ENCODE peak calls at places on chromosomes 5 and 9, in ten cellular contexts. M, G, Q, A, R, Y, W, X, E and P are unnamed samples.

GRCh38 chr5:140258016-140258415 is 44.9 kb downstream of the PFDN1 start:
- DNase-seq in M (no peak), G (no peak), Q (no peak), A (no peak), R (peak), Y (peak), W (no peak), X (no peak), E (no peak), P (no peak)

GRCh38 chr5:34699155-34700077 is 43.3 kb downstream of the RAI14 start:
- DNase-seq in M (no peak), G (no peak), Q (no peak), A (no peak), R (no peak), Y (no peak), W (no peak), X (no peak), E (peak), P (no peak)

GRCh38 chr5:98770911-98771322 is 2.5 kb upstream of the RGMB start:
- DNase-seq in M (no peak), G (no peak), Q (no peak), A (no peak), R (no peak), Y (no peak), W (no peak), X (no peak), E (peak), P (no peak)

GRCh38 chr9:35526087-35526801 is 36.3 kb downstream of the RUSC2 start:
- DNase-seq in M (no peak), G (no peak), Q (no peak), A (no peak), R (peak), Y (peak), W (no peak), X (no peak), E (peak), P (no peak)

GRCh38 chr5:142095651-142096330 is 12.8 kb upstream of the NDFIP1 start:
- DNase-seq in M (no peak), G (no peak), Q (no peak), A (no peak), R (peak), Y (no peak), W (no peak), X (no peak), E (peak), P (no peak)

GRCh38 chr5:154971501-154971900 is 30.6 kb downstream of the MRPL22 start:
- DNase-seq in M (no peak), G (no peak), Q (no peak), A (no peak), R (peak), Y (peak), W (no peak), X (no peak), E (no peak), P (no peak)

GRCh38 chr5:89289604-89290003 is 406.6 kb upstream of the MEF2C start:
- DNase-seq in M (no peak), G (no peak), Q (no peak), A (no peak), R (peak), Y (peak), W (no peak), X (no peak), E (no peak), P (peak)

GRCh38 chr5:31847354-31847753 is 208.4 kb downstream of the PDZD2 start:
- DNase-seq in M (no peak), G (no peak), Q (no peak), A (no peak), R (no peak), Y (no peak), W (peak), X (no peak), E (no peak), P (no peak)

GRCh38 chr5:61333351-61334223 is 1.5 kb downstream of the ZSWIM6 start:
- DNase-seq in M (peak), G (no peak), Q (no peak), A (peak), R (peak), Y (no peak), W (peak), X (no peak), E (no peak), P (no peak)

GRCh38 chr5:103519550-103519949 is 43.0 kb downstream of the NUDT12 start:
- DNase-seq in M (no peak), G (no peak), Q (no peak), A (no peak), R (peak), Y (peak), W (no peak), X (no peak), E (no peak), P (no peak)

GRCh38 chr9:14107977-14108376 is 206.0 kb downstream of the NFIB start:
- DNase-seq in M (no peak), G (no peak), Q (no peak), A (no peak), R (no peak), Y (no peak), W (no peak), X (no peak), E (no peak), P (no peak)

GRCh38 chr9:28926311-28926710 is 1353.0 kb upstream of the C9orf72 start:
- DNase-seq in M (no peak), G (no peak), Q (no peak), A (no peak), R (no peak), Y (no peak), W (no peak), X (no peak), E (no peak), P (no peak)

GRCh38 chr9:93295031-93295430 is 111.1 kb downstream of the WNK2 start:
- DNase-seq in M (peak), G (no peak), Q (no peak), A (peak), R (peak), Y (peak), W (no peak), X (no peak), E (no peak), P (no peak)

GRCh38 chr9:137172907-137173794 is 1.3 kb upstream of the TMEM210 start:
- DNase-seq in M (no peak), G (no peak), Q (no peak), A (no peak), R (no peak), Y (no peak), W (no peak), X (no peak), E (no peak), P (no peak)

GRCh38 chr5:57986746-57987145 is 473.1 kb downstream of the PLK2 start:
- DNase-seq in M (no peak), G (no peak), Q (no peak), A (peak), R (peak), Y (peak), W (no peak), X (no peak), E (peak), P (peak)

GRCh38 chr9:129876815-129877214 is 41.6 kb downstream of the USP20 start:
- DNase-seq in M (no peak), G (no peak), Q (no peak), A (no peak), R (no peak), Y (no peak), W (no peak), X (no peak), E (no peak), P (no peak)

GRCh38 chr9:125361837-125362531 is 100.4 kb downstream of the GAPVD1 start:
- DNase-seq in M (no peak), G (no peak), Q (no peak), A (no peak), R (peak), Y (peak), W (no peak), X (no peak), E (peak), P (no peak)

GRCh38 chr9:125121156-125121555 is 22.2 kb downstream of the SCAI start:
- DNase-seq in M (no peak), G (no peak), Q (no peak), A (no peak), R (no peak), Y (no peak), W (no peak), X (no peak), E (no peak), P (no peak)

GRCh38 chr5:57082441-57083067 is 91.3 kb upstream of the GPBP1 start:
- DNase-seq in M (no peak), G (no peak), Q (no peak), A (no peak), R (peak), Y (peak), W (no peak), X (no peak), E (peak), P (no peak)

DNA sequence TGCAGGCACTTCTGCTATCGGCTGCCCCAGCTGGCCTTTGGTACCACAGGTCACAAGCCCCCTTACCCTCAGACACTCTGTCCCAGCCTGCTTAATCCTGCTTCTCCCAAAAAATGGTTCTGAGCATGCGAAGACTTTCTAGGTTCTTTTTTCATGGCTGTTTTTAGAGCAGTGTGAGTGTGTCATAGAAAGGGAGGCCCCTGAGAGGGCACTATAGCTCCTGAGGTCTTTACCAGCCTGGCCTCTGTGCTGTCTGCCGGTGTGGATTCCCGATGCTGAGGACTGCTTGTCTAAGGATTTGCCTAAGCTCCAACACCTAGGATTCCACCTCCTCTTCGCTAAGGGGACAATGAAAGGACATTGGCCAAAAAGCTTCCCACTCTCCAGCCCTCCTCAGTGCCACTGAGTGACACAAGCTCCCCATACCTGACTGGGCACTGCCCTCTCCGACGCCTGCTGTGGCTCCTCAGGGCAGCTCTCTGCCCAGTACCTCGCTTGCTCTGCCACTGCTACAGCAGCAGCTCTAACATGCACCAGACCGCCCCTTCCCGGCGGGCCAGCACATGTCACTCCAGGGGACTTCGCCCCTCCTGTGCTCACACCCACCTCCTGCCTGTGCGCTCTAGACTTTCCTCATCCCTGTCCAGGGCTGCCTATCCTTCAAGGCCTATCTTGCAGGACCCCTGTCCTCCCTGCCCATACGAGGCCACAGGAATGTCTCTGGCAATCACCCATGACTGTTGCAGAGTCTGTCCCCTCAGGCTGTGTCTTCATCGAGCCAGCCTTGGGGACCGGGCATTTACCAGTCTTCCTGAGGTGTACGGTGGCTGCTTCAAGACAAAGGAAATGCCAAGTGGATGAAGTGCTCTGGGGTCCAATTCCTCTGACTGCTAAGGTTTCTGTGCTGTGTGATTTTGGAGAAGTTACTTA is 21.0 kb downstream of the MACROH2A1 start:
- DNase-seq in M (no peak), G (no peak), Q (no peak), A (no peak), R (no peak), Y (no peak), W (no peak), X (no peak), E (peak), P (no peak)
- H3K4me3 ChIP-seq in M (no peak), G (no peak), Q (no peak), A (no peak), R (no peak), Y (no peak), W (no peak), X (no peak), E (no peak), P (no peak)

GRCh38 chr9:127788337-127789011 is 2.6 kb downstream of the CDK9 start:
- DNase-seq in M (no peak), G (no peak), Q (no peak), A (no peak), R (no peak), Y (no peak), W (no peak), X (no peak), E (no peak), P (no peak)
- H3K4me3 ChIP-seq in M (no peak), G (no peak), Q (no peak), A (no peak), R (no peak), Y (no peak), W (no peak), X (no peak), E (no peak), P (no peak)

GRCh38 chr5:131988601-131989000 is 22.9 kb downstream of the ACSL6 start:
- DNase-seq in M (no peak), G (no peak), Q (no peak), A (no peak), R (no peak), Y (no peak), W (no peak), X (no peak), E (no peak), P (no peak)

GRCh38 chr5:131994533-131995226 is 16.8 kb downstream of the ACSL6 start:
- DNase-seq in M (peak), G (no peak), Q (no peak), A (no peak), R (no peak), Y (no peak), W (no peak), X (no peak), E (no peak), P (no peak)

GRCh38 chr5:131990716-131991115 is 20.7 kb downstream of the ACSL6 start:
- DNase-seq in M (peak), G (no peak), Q (no peak), A (no peak), R (no peak), Y (no peak), W (no peak), X (no peak), E (no peak), P (no peak)

GRCh38 chr5:131994090-131994489 is 17.4 kb downstream of the ACSL6 start:
- DNase-seq in M (peak), G (no peak), Q (no peak), A (no peak), R (no peak), Y (no peak), W (no peak), X (no peak), E (no peak), P (no peak)

GRCh38 chr5:131991593-131992324 is 19.7 kb downstream of the ACSL6 start:
- DNase-seq in M (peak), G (no peak), Q (no peak), A (no peak), R (no peak), Y (no peak), W (no peak), X (no peak), E (no peak), P (no peak)
- H3K4me3 ChIP-seq in M (no peak), G (no peak), Q (no peak), A (no peak), R (no peak), Y (no peak), W (no peak), X (no peak), E (no peak), P (no peak)

GRCh38 chr9:86043586-86043985 is 55.8 kb downstream of the GOLM1 start:
- DNase-seq in M (no peak), G (no peak), Q (no peak), A (no peak), R (no peak), Y (no peak), W (no peak), X (no peak), E (no peak), P (no peak)

GRCh38 chr9:86042226-86042625 is 57.1 kb downstream of the GOLM1 start:
- DNase-seq in M (no peak), G (no peak), Q (no peak), A (no peak), R (peak), Y (no peak), W (no peak), X (no peak), E (no peak), P (no peak)

GRCh38 chr9:86043999-86044398 is 55.4 kb downstream of the GOLM1 start:
- DNase-seq in M (no peak), G (no peak), Q (no peak), A (no peak), R (no peak), Y (no peak), W (no peak), X (no peak), E (no peak), P (no peak)

GRCh38 chr9:86040281-86041155 is 58.8 kb downstream of the GOLM1 start:
- DNase-seq in M (no peak), G (no peak), Q (no peak), A (no peak), R (no peak), Y (no peak), W (no peak), X (no peak), E (no peak), P (no peak)

GRCh38 chr9:86041331-86041741 is 58.0 kb downstream of the GOLM1 start:
- DNase-seq in M (no peak), G (peak), Q (no peak), A (peak), R (peak), Y (peak), W (no peak), X (no peak), E (no peak), P (peak)
- H3K4me3 ChIP-seq in M (no peak), G (no peak), Q (no peak), A (peak), R (peak), Y (peak), W (no peak), X (no peak), E (no peak), P (no peak)

GRCh38 chr5:177430972-177431316 is 4.5 kb downstream of the GRK6 start:
- DNase-seq in M (peak), G (no peak), Q (no peak), A (no peak), R (no peak), Y (no peak), W (no peak), X (no peak), E (no peak), P (no peak)
- H3K4me3 ChIP-seq in M (no peak), G (no peak), Q (no peak), A (no peak), R (no peak), Y (no peak), W (no peak), X (no peak), E (no peak), P (no peak)

GRCh38 chr9:33510264-33511183 is 13.5 kb upstream of the ANKRD18B start:
- DNase-seq in M (peak), G (no peak), Q (no peak), A (peak), R (peak), Y (peak), W (peak), X (no peak), E (peak), P (no peak)

DNA sequence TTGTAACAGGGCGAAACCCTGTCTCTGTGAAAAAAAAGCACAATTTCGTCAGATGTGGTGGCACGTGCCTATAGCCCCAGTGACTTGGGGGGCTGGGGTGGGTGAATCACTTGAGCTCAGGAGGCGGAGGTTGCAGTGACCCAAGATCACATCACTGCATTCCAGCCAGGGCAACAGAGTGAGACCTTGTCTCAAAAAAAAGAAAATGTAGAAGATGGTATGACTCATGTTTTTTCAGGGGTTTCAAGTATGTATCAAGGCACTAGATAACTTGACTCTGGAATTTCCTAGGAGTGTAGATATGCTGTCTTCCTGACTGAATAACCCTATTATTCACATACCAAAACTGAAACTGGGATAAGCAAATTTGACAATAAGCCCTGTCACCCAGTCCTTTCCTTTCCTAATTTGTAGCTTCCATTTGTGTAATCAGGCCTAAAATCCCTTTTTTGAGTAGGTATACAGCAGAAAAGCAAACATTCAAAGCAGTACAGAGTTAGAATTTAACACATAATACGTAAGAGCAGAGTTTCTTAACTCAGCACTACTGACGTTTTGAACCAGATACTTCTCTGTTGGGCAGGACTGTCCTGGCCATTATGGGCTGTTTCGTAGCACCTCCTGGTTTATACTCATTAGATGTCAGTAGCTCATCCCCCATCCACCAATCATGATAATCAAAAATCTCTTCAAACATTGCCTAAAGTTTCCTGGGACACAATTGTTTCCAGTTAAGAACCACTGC is 17.3 kb upstream of the ANKRD18B start:
- DNase-seq in M (no peak), G (peak), Q (no peak), A (no peak), R (peak), Y (peak), W (no peak), X (peak), E (peak), P (peak)
- H3K4me3 ChIP-seq in M (no peak), G (peak), Q (no peak), A (no peak), R (peak), Y (peak), W (no peak), X (peak), E (no peak), P (peak)

GRCh38 chr5:17001418-17001817 is 65.3 kb upstream of the MYO10 start:
- DNase-seq in M (no peak), G (no peak), Q (no peak), A (no peak), R (no peak), Y (peak), W (no peak), X (no peak), E (no peak), P (peak)

GRCh38 chr5:17000296-17000939 is 64.3 kb upstream of the MYO10 start:
- DNase-seq in M (no peak), G (peak), Q (no peak), A (no peak), R (peak), Y (peak), W (no peak), X (no peak), E (peak), P (peak)

GRCh38 chr5:17004441-17005086 is 68.5 kb upstream of the MYO10 start:
- DNase-seq in M (no peak), G (no peak), Q (no peak), A (no peak), R (no peak), Y (no peak), W (no peak), X (no peak), E (no peak), P (no peak)

GRCh38 chr5:17005087-17005828 is 69.2 kb upstream of the MYO10 start:
- DNase-seq in M (no peak), G (no peak), Q (no peak), A (no peak), R (no peak), Y (no peak), W (no peak), X (no peak), E (no peak), P (no peak)
- H3K4me3 ChIP-seq in M (no peak), G (no peak), Q (no peak), A (no peak), R (no peak), Y (no peak), W (no peak), X (no peak), E (no peak), P (no peak)

GRCh38 chr9:5509573-5509972 is 758 bp upstream of the PDCD1LG2 start:
- DNase-seq in M (no peak), G (peak), Q (no peak), A (no peak), R (peak), Y (peak), W (no peak), X (peak), E (peak), P (peak)
- H3K4me3 ChIP-seq in M (no peak), G (peak), Q (no peak), A (no peak), R (peak), Y (no peak), W (peak), X (no peak), E (no peak), P (peak)